ENCODE peak calls at places on chromosome 1, in five cellular contexts. F, G, C, Q and T are unnamed samples.

GRCh38 chr1:240126821-240127220 is 35.1 kb downstream of the FMN2 start:
- DNase-seq in F (no peak), G (no peak), C (no peak), Q (no peak), T (no peak)

GRCh38 chr1:64823691-64824476 is 79.0 kb downstream of the RAVER2 start:
- DNase-seq in F (peak), G (no peak), C (peak), Q (peak), T (peak)

GRCh38 chr1:82086739-82087138 is 286.0 kb downstream of the ADGRL2 start:
- DNase-seq in F (peak), G (no peak), C (no peak), Q (no peak), T (no peak)

GRCh38 chr1:115596080-115596795 is 45.5 kb upstream of the VANGL1 start:
- DNase-seq in F (peak), G (no peak), C (no peak), Q (no peak), T (no peak)

GRCh38 chr1:181504294-181505115 is 21.2 kb downstream of the CACNA1E start:
- DNase-seq in F (peak), G (no peak), C (peak), Q (peak), T (no peak)

GRCh38 chr1:3902111-3902511 is 2.0 kb upstream of the C1orf174 start:
- DNase-seq in F (no peak), G (peak), C (no peak), Q (no peak), T (no peak)

GRCh38 chr1:222627232-222627631 is 9.3 kb downstream of the MIA3 start:
- DNase-seq in F (peak), G (no peak), C (peak), Q (no peak), T (peak)

GRCh38 chr1:36323636-36324321 is at the start of gene EVA1B:
- DNase-seq in F (peak), G (peak), C (peak), Q (peak), T (peak)

GRCh38 chr1:100342391-100342790 is 9.9 kb upstream of the CDC14A start:
- DNase-seq in F (no peak), G (no peak), C (no peak), Q (no peak), T (no peak)

GRCh38 chr1:39788426-39788757 is 273 bp downstream of the BMP8B start:
- DNase-seq in F (no peak), G (no peak), C (no peak), Q (no peak), T (no peak)

GRCh38 chr1:214028095-214028494 is 40.3 kb downstream of the PROX1 start:
- DNase-seq in F (no peak), G (no peak), C (no peak), Q (no peak), T (no peak)

GRCh38 chr1:214464303-214465287 is 86.8 kb downstream of the PTPN14 start:
- DNase-seq in F (no peak), G (peak), C (no peak), Q (no peak), T (no peak)

GRCh38 chr1:38451541-38451993 is 405.0 kb upstream of the POU3F1 start:
- DNase-seq in F (peak), G (no peak), C (no peak), Q (no peak), T (no peak)

GRCh38 chr1:193104496-193104905 is 713 bp downstream of the GLRX2 start:
- DNase-seq in F (peak), G (peak), C (peak), Q (peak), T (peak)

GRCh38 chr1:65069186-65069585 is 78.8 kb upstream of the AK4 start:
- DNase-seq in F (no peak), G (no peak), C (peak), Q (no peak), T (no peak)

GRCh38 chr1:161726631-161727342 is 5.4 kb downstream of the FCRLB start:
- DNase-seq in F (peak), G (peak), C (peak), Q (peak), T (peak)

GRCh38 chr1:5969168-5969567 is 23.1 kb downstream of the NPHP4 start:
- DNase-seq in F (no peak), G (no peak), C (no peak), Q (no peak), T (no peak)

GRCh38 chr1:179775009-179775408 is 31.9 kb downstream of the FAM163A start:
- DNase-seq in F (no peak), G (no peak), C (no peak), Q (no peak), T (no peak)

GRCh38 chr1:245225267-245225666 is 70.5 kb downstream of the KIF26B start:
- DNase-seq in F (peak), G (no peak), C (no peak), Q (no peak), T (no peak)

GRCh38 chr1:53506355-53507050 is 47.3 kb downstream of the DMRTB1 start:
- DNase-seq in F (no peak), G (peak), C (peak), Q (no peak), T (no peak)

GRCh38 chr1:181936269-181936668 is 125.2 kb downstream of the ZNF648 start:
- DNase-seq in F (no peak), G (no peak), C (no peak), Q (no peak), T (no peak)

GRCh38 chr1:45827256-45827655 is 23.8 kb downstream of the MAST2 start:
- DNase-seq in F (no peak), G (no peak), C (no peak), Q (no peak), T (no peak)

GRCh38 chr1:3315399-3315798 is 139.1 kb upstream of the ARHGEF16 start:
- DNase-seq in F (no peak), G (no peak), C (peak), Q (no peak), T (no peak)

GRCh38 chr1:203480084-203480483 is 4.5 kb downstream of the PRELP start:
- DNase-seq in F (peak), G (no peak), C (no peak), Q (no peak), T (no peak)

GRCh38 chr1:223479718-223480425 is 86.7 kb downstream of the CCDC185 start:
- DNase-seq in F (no peak), G (no peak), C (no peak), Q (peak), T (no peak)

GRCh38 chr1:177556163-177556562 is 385.4 kb downstream of the BRINP2 start:
- DNase-seq in F (no peak), G (no peak), C (no peak), Q (no peak), T (no peak)
- H3K4me3 ChIP-seq in F (no peak), G (no peak), C (no peak), Q (no peak), T (no peak)

DNA sequence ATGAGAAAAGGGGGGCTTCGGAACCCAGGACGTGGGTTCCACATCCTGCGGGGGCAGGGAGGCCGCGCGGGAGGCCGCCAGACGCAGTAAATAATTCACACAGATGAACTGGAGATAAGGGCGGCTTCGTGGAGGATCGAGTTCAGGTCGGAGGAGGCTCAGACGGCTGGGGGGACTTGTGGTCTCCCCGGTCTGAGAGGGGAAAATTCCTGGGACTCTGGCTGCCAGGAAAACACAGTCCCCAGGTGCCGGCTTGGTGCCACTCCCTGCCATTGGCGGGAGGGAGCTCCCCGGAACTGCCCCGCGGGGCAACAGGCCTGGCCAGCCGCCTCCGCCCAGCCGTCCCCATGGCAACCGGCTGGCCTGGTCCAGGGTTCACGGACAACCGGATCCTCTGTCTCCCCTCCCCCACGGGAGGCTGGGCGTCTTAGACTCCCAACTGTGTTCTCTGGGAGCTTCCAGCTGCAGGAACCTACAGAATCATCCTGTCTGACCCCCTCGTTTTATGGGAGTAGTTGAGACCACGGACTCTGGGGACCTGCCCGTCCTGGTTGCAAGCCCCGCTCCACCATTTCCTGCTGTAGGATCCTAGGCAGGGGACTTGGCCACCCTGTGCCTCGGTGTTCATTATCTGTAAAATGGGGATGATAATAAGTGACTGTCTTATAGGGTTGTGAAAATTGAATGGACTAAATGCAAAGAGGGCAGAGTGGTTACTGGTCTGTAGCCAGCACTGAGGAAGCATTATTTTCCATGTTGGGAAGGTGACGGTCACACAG is 9.6 kb downstream of the CAMK2N1 start:
- DNase-seq in F (peak), G (peak), C (peak), Q (peak), T (no peak)
- H3K4me3 ChIP-seq in F (peak), G (no peak), C (no peak), Q (peak), T (no peak)

GRCh38 chr1:117609471-117609911 is 3.6 kb downstream of the TENT5C start:
- DNase-seq in F (no peak), G (no peak), C (peak), Q (no peak), T (peak)
- H3K4me3 ChIP-seq in F (no peak), G (no peak), C (peak), Q (no peak), T (peak)

GRCh38 chr1:32871364-32872188 is 864 bp upstream of the FNDC5 start:
- DNase-seq in F (peak), G (no peak), C (peak), Q (no peak), T (peak)

GRCh38 chr1:32870615-32871363 is at the start of gene FNDC5:
- DNase-seq in F (no peak), G (no peak), C (peak), Q (no peak), T (no peak)

GRCh38 chr1:32868806-32869455 is 1.8 kb downstream of the FNDC5 start:
- DNase-seq in F (no peak), G (no peak), C (no peak), Q (no peak), T (no peak)

GRCh38 chr1:32868085-32868484 is 2.6 kb downstream of the FNDC5 start:
- DNase-seq in F (no peak), G (no peak), C (peak), Q (no peak), T (no peak)

DNA sequence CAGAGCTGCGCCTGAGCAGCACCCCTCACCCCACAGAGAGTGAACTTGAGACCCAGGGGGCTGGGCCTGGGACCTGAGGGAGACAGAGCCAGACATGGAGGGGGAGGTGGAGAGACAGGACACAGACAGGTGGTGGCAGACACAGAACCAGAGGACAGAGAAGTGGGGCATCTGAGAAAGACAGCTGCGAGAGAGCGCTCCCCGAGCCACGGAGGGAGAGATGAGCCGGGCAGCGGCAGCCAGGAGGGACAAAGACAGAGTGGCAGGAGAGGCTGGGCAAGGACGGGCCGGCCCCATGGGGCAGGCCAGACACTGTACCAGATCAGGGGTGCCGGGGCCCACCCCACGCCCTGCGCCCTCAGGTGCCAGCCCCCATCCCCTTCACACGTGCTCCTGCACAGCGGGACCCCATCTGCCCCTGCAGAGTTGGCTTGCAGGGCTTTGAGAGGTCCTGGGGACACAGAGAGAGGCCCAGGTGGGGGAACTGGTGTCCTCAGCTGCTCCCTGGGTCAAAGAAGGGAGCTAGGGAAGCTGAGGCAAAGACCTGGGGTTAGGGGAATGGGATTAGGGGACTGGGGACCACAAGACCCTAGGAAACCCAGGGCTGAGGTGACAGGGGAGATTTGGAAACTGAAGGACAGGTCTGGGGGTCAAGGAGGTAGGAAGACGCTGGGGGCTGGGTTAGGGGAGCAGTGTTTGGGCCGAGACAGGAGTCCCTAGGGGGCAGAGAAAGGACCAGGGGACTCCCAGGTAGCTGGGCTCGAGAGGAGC is 683 bp downstream of the FNDC5 start:
- DNase-seq in F (no peak), G (no peak), C (peak), Q (no peak), T (peak)
- H3K4me3 ChIP-seq in F (peak), G (no peak), C (peak), Q (peak), T (peak)

GRCh38 chr1:20616468-20617156 is 16.6 kb upstream of the PINK1 start:
- DNase-seq in F (peak), G (no peak), C (peak), Q (no peak), T (no peak)

GRCh38 chr1:20617157-20617487 is 16.1 kb upstream of the PINK1 start:
- DNase-seq in F (no peak), G (no peak), C (no peak), Q (no peak), T (no peak)

GRCh38 chr1:20621012-20621411 is 12.2 kb upstream of the PINK1 start:
- DNase-seq in F (no peak), G (no peak), C (no peak), Q (no peak), T (no peak)

GRCh38 chr1:20618550-20618949 is 14.7 kb upstream of the PINK1 start:
- DNase-seq in F (no peak), G (no peak), C (no peak), Q (no peak), T (no peak)

DNA sequence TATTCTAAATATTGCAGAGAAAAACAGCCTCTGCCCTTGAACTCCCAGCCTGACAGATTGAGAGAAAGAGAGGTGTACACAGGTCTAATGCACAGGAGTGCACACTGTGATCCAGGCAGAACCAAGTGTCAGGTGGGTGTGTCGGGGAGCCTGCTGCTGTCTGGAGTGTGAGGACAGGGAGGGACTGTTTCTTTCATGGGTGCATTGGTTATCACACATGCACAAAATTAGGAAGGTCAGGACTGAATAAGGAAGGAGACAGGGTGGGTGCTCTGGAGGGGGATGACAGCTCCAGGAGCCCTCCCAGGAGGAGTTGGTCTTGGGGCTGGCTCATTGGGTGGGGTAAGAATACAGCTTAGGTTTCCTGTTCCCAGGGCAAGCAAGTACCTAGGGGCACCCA is 13.3 kb upstream of the PINK1 start:
- DNase-seq in F (no peak), G (no peak), C (no peak), Q (no peak), T (no peak)
- H3K4me3 ChIP-seq in F (no peak), G (no peak), C (no peak), Q (no peak), T (no peak)